ENCODE peak calls at places on chromosomes 12 and 14, in ten cellular contexts. D is NCI-H2107, P is GM04504, N is T-helper 1 cell, U is GM13976, Y is dorsolateral prefrontal cortex, J is adipocyte, T is fibroblast of pulmonary artery, C is IMR-90, B is erythroblast. R is an unnamed sample.

GRCh38 chr14:20632831-20633771 is 8.4 kb downstream of the OR6S1 start:
- DNase-seq in T (peak; percentile 65), Y (peak; percentile 33), U (peak; percentile 80), P (peak; percentile 54), D (no peak), C (peak; percentile 85), J (peak; percentile 83), N (peak; percentile 29), B (peak; percentile 87), R (no peak)

GRCh38 chr14:77203611-77204456 is 22.2 kb downstream of the TMEM63C start:
- DNase-seq in Y (peak; percentile 42), T (no peak), J (peak; percentile 3), B (no peak), N (no peak), C (no peak), U (no peak), D (peak; percentile 33), P (no peak), R (no peak)

GRCh38 chr12:94650143-94651056 is at the start of gene TMCC3:
- DNase-seq in U (peak; percentile 69), J (peak; percentile 65), Y (peak; percentile 17), T (peak; percentile 40), N (peak; percentile 13), C (no peak), P (no peak), B (peak; percentile 22), D (peak; percentile 9), R (no peak)

GRCh38 chr14:99564256-99564902 is 39.6 kb downstream of the CCDC85C start:
- DNase-seq in B (no peak), T (peak; percentile 91), N (no peak), P (peak; percentile 23), U (no peak), J (peak; percentile 91), C (peak; percentile 81), Y (no peak), D (peak; percentile 56), R (no peak)

GRCh38 chr14:99651953-99652746 is 7.2 kb downstream of the HHIPL1 start:
- DNase-seq in Y (no peak), J (no peak), B (no peak), N (no peak), T (no peak), D (no peak), C (no peak), U (no peak), P (no peak), R (no peak)

GRCh38 chr12:115323223-115323905 is 639.4 kb upstream of the TBX3 start:
- DNase-seq in C (peak; percentile 86), N (no peak), D (no peak), U (no peak), J (peak; percentile 57), Y (no peak), T (peak; percentile 32), B (no peak), P (peak; percentile 36), R (no peak)

GRCh38 chr14:52333823-52334657 is 19.9 kb downstream of the PTGER2 start:
- DNase-seq in T (peak; percentile 41), U (no peak), N (no peak), D (no peak), Y (no peak), C (peak; percentile 38), P (no peak), B (no peak), J (no peak), R (no peak)

GRCh38 chr12:128810182-128811127 is 13.3 kb downstream of the SLC15A4 start:
- DNase-seq in B (no peak), Y (peak; percentile 59), P (peak; percentile 40), J (no peak), T (no peak), U (peak; percentile 71), C (no peak), D (no peak), N (no peak), R (peak; percentile 33)

GRCh38 chr14:105290598-105291356 is 10.0 kb downstream of the BRF1 start:
- DNase-seq in J (peak; percentile 25), T (no peak), P (no peak), D (no peak), Y (no peak), B (no peak), U (no peak), N (no peak), C (no peak), R (no peak)

GRCh38 chr14:104878582-104878981 is 13.5 kb downstream of the CEP170B start:
- DNase-seq in Y (peak; percentile 90), N (no peak), T (no peak), B (no peak), U (no peak), C (no peak), P (no peak), J (no peak), D (no peak), R (no peak)

GRCh38 chr14:90559811-90560492 is 163.1 kb downstream of the CALM1 start:
- DNase-seq in P (no peak), D (no peak), N (no peak), U (no peak), T (no peak), B (peak; percentile 5), Y (no peak), C (no peak), J (no peak), R (no peak)

GRCh38 chr12:57139796-57140649 is 7.4 kb downstream of the LRP1-AS start:
- DNase-seq in Y (no peak), U (no peak), T (no peak), B (no peak), C (peak; percentile 69), D (no peak), J (peak; percentile 64), P (no peak), N (no peak), R (no peak)

GRCh38 chr14:91228112-91229004 is 16.1 kb downstream of the GPR68 start:
- DNase-seq in B (peak; percentile 20), P (no peak), D (no peak), N (peak; percentile 75), Y (no peak), C (peak; percentile 84), T (peak; percentile 39), U (peak; percentile 86), J (peak; percentile 24), R (peak; percentile 61)

GRCh38 chr14:33902363-33902762 is 48.5 kb downstream of the EGLN3 start:
- DNase-seq in P (no peak), B (no peak), D (no peak), Y (no peak), U (no peak), N (no peak), J (no peak), C (no peak), T (no peak), R (no peak)

GRCh38 chr12:4435537-4435936 is 10.1 kb downstream of the FGF6 start:
- DNase-seq in Y (no peak), N (no peak), C (no peak), D (no peak), P (no peak), T (no peak), B (no peak), U (peak; percentile 15), J (no peak), R (peak; percentile 10)

GRCh38 chr14:62179367-62180018 is 417.3 kb downstream of the SNAPC1 start:
- DNase-seq in N (no peak), D (peak; percentile 88), C (peak; percentile 91), B (peak; percentile 54), P (peak; percentile 81), J (peak; percentile 94), U (peak; percentile 26), Y (peak; percentile 19), T (peak; percentile 94), R (peak; percentile 49)

GRCh38 chr12:6533653-6534157 is 612 bp upstream of the GAPDH start:
- DNase-seq in T (peak; percentile 82), C (peak; percentile 84), J (peak; percentile 86), P (peak; percentile 46), N (peak; percentile 25), D (peak; percentile 92), B (peak; percentile 85), Y (peak; percentile 70), U (peak; percentile 85), R (peak; percentile 94)

GRCh38 chr14:44634692-44635091 is 127.6 kb upstream of the FSCB start:
- DNase-seq in P (no peak), D (no peak), C (no peak), J (no peak), B (no peak), Y (no peak), N (no peak), T (no peak), U (no peak), R (no peak)

GRCh38 chr14:93219103-93219726 is 12.2 kb downstream of the UBR7 start:
- DNase-seq in D (peak; percentile 65), T (peak; percentile 78), Y (no peak), J (peak; percentile 56), N (peak; percentile 36), C (peak; percentile 65), U (peak; percentile 62), P (no peak), B (peak; percentile 79), R (peak; percentile 77)

GRCh38 chr12:75334384-75335030 is at the start of gene GLIPR1L1:
- DNase-seq in J (peak; percentile 97), D (peak; percentile 66), T (peak; percentile 92), P (peak; percentile 85), U (peak; percentile 80), Y (peak; percentile 87), C (peak; percentile 89), B (peak; percentile 85), N (peak; percentile 72), R (peak; percentile 73)

GRCh38 chr12:30525171-30525570 is 170.5 kb downstream of the IPO8 start:
- DNase-seq in J (no peak), N (no peak), T (no peak), D (no peak), U (no peak), P (no peak), B (no peak), Y (no peak), C (no peak), R (no peak)

GRCh38 chr14:83255015-83255726 is 1721.5 kb upstream of the SEL1L start:
- DNase-seq in N (no peak), T (no peak), D (no peak), P (no peak), C (peak; percentile 9), J (no peak), U (no peak), B (no peak), Y (no peak), R (no peak)

GRCh38 chr12:97168804-97169203 is 261.7 kb downstream of the NEDD1 start:
- DNase-seq in Y (no peak), P (no peak), C (no peak), D (no peak), U (no peak), N (no peak), J (no peak), B (no peak), T (no peak), R (no peak)

GRCh38 chr14:101028971-101029667 is 125.6 kb upstream of the RTL1 start:
- DNase-seq in P (no peak), J (no peak), D (peak; percentile 77), Y (peak; percentile 22), B (no peak), N (no peak), T (no peak), C (no peak), U (no peak), R (no peak)

GRCh38 chr14:69587389-69587788 is 12.7 kb upstream of the CCDC177 start:
- DNase-seq in B (no peak), T (no peak), U (no peak), J (no peak), Y (no peak), P (no peak), D (no peak), N (no peak), C (no peak), R (no peak)

GRCh38 chr14:35446450-35446849 is 41.9 kb upstream of the NFKBIA start:
- DNase-seq in P (no peak), U (no peak), Y (no peak), T (no peak), B (no peak), N (no peak), C (no peak), J (no peak), D (no peak), R (no peak)

GRCh38 chr14:89771251-89771650 is 183.3 kb downstream of the EFCAB11 start:
- DNase-seq in U (no peak), C (peak; percentile 87), T (peak; percentile 44), Y (no peak), P (no peak), J (peak; percentile 50), D (no peak), N (no peak), B (no peak), R (no peak)

GRCh38 chr12:70840966-70841365 is 79.6 kb downstream of the PTPRR start:
- DNase-seq in B (no peak), N (no peak), J (no peak), U (no peak), T (no peak), P (no peak), D (no peak), Y (no peak), C (no peak), R (no peak)

R was measured in OCI-LY7.